ENCODE peak calls at places on chromosomes 7 and 10, in ten cellular contexts. F, L, Y, Z, T, V, P, B, N and C are unnamed samples.

GRCh38 chr10:30039567-30039966 is 19.8 kb downstream of the JCAD start:
- DNase-seq in P (no peak), N (no peak), Z (no peak), V (no peak), L (no peak), T (peak), Y (no peak), B (no peak), F (no peak), C (no peak)

GRCh38 chr10:124300224-124300623 is 118.5 kb downstream of the OAT start:
- DNase-seq in Y (no peak), T (no peak), P (no peak), B (no peak), N (no peak), Z (no peak), V (no peak), L (no peak), F (no peak), C (no peak)

GRCh38 chr7:157234271-157234670 is 95.5 kb downstream of the UBE3C start:
- DNase-seq in Y (no peak), B (no peak), V (no peak), P (no peak), N (no peak), Z (no peak), F (no peak), L (no peak), T (no peak), C (no peak)

GRCh38 chr10:132296671-132297443 is 10.9 kb downstream of the STK32C start:
- DNase-seq in Z (no peak), F (no peak), P (no peak), N (peak), V (no peak), T (no peak), B (no peak), L (no peak), Y (no peak), C (no peak)

GRCh38 chr10:71998840-71999194 is 34.6 kb downstream of the CHST3 start:
- DNase-seq in B (no peak), Z (peak), N (peak), F (no peak), T (peak), Y (no peak), L (no peak), V (no peak), P (peak), C (no peak)

GRCh38 chr7:82729172-82730030 is 285.8 kb upstream of the CACNA2D1 start:
- DNase-seq in P (no peak), Y (no peak), N (no peak), L (peak), B (no peak), T (peak), V (no peak), Z (peak), F (no peak), C (no peak)

GRCh38 chr7:29642494-29643155 is 79.0 kb downstream of the PRR15 start:
- DNase-seq in F (no peak), V (no peak), P (no peak), Z (no peak), T (no peak), Y (no peak), N (no peak), B (no peak), L (no peak), C (no peak)

GRCh38 chr10:99234739-99235468 is 748 bp downstream of the HPSE2 start:
- DNase-seq in N (no peak), L (peak), V (no peak), Y (no peak), T (no peak), F (no peak), B (no peak), Z (peak), P (no peak), C (no peak)

GRCh38 chr7:85464042-85464651 is 277.3 kb upstream of the SEMA3D start:
- DNase-seq in P (no peak), V (no peak), N (no peak), F (no peak), Z (no peak), T (peak), Y (no peak), L (no peak), B (no peak), C (no peak)

GRCh38 chr10:21602313-21602712 is 68.3 kb downstream of the MLLT10 start:
- DNase-seq in N (no peak), B (no peak), P (no peak), L (no peak), Y (no peak), T (no peak), V (no peak), F (no peak), Z (peak), C (no peak)

GRCh38 chr10:3067045-3067858 is at the start of gene PFKP:
- DNase-seq in Y (peak), V (no peak), T (no peak), Z (no peak), F (no peak), L (no peak), B (no peak), N (peak), P (peak), C (no peak)

GRCh38 chr10:3931901-3932300 is 146.9 kb upstream of the KLF6 start:
- DNase-seq in F (no peak), B (no peak), Y (no peak), Z (no peak), T (no peak), L (no peak), N (no peak), V (no peak), P (no peak), C (no peak)

GRCh38 chr7:130986271-130986690 is 252.3 kb upstream of the KLF14 start:
- DNase-seq in P (no peak), N (no peak), L (no peak), B (peak), Y (no peak), T (no peak), Z (no peak), V (no peak), F (no peak), C (no peak)

GRCh38 chr10:68049289-68050078 is 25.6 kb downstream of the HERC4 start:
- DNase-seq in B (no peak), Z (no peak), T (no peak), F (no peak), P (no peak), N (no peak), Y (no peak), V (no peak), L (no peak), C (no peak)

GRCh38 chr7:114530074-114530611 is 115.5 kb downstream of the FOXP2 start:
- DNase-seq in L (no peak), F (no peak), Y (no peak), P (no peak), Z (peak), N (no peak), B (no peak), V (no peak), T (peak), C (peak)

GRCh38 chr7:133015879-133016278 is 66.0 kb downstream of the CHCHD3 start:
- DNase-seq in B (no peak), V (no peak), Z (no peak), F (no peak), T (no peak), Y (no peak), N (no peak), P (no peak), L (no peak), C (no peak)

GRCh38 chr7:22350466-22351328 is 6.3 kb downstream of the RAPGEF5 start:
- DNase-seq in F (no peak), Y (no peak), N (no peak), T (peak), Z (peak), L (no peak), V (no peak), P (no peak), B (peak), C (no peak)